ENCODE peak calls at places on chromosomes 13 and 19, in ten cellular contexts. O is GM10248; T is heart left ventricle; N is heart right ventricle; K is left ventricle myocardium inferior; B is left ventricle myocardium superior; Y is activated B cell treated with CpG ODN at 0.5 μM for 24 hours; X is stimulated activated CD4-positive, alpha-beta T cell treated with anti-CD3 and anti-CD28 coated beads, Interleukin-2, amount 100 ng/mL, for 48 hours; Z is nephron progenitor cell; L is esophagus squamous epithelium. V is an unnamed sample.

GRCh38 chr13:73520566-73521290 is 461.9 kb downstream of the KLF5 start:
- DNase-seq in O (no peak), T (no peak), N (no peak), K (no peak), B (no peak), Y (no peak), X (no peak), Z (no peak), L (no peak), V (no peak)

GRCh38 chr13:51838235-51838846 is 6.6 kb downstream of the TMEM272 start:
- DNase-seq in O (no peak), T (no peak), N (no peak), K (no peak), B (no peak), Y (no peak), X (no peak), Z (no peak), L (no peak), V (no peak)

GRCh38 chr13:102317593-102317992 is 84.3 kb downstream of the FGF14 start:
- DNase-seq in O (no peak), T (peak; percentile 89), N (peak; percentile 92), K (peak; percentile 87), B (peak; percentile 88), Y (no peak), X (no peak), Z (no peak), L (no peak), V (no peak)

GRCh38 chr13:32318072-32318471 is 2.8 kb downstream of the BRCA2 start:
- DNase-seq in O (no peak), T (no peak), N (no peak), K (no peak), B (no peak), Y (no peak), X (no peak), Z (no peak), L (no peak), V (no peak)

GRCh38 chr19:15702590-15702930 is 25.3 kb upstream of the OR10H2 start:
- DNase-seq in O (no peak), T (peak; percentile 80), N (peak; percentile 83), K (peak; percentile 79), B (peak; percentile 87), Y (no peak), X (peak; percentile 3), Z (no peak), L (peak; percentile 38), V (no peak)

GRCh38 chr13:93190006-93190405 is 36.6 kb upstream of the GPC6 start:
- DNase-seq in O (no peak), T (no peak), N (no peak), K (no peak), B (no peak), Y (no peak), X (no peak), Z (no peak), L (no peak), V (no peak)

GRCh38 chr13:46633416-46633815 is 80.4 kb downstream of the LRCH1 start:
- DNase-seq in O (no peak), T (no peak), N (no peak), K (no peak), B (no peak), Y (no peak), X (no peak), Z (no peak), L (no peak), V (no peak)

GRCh38 chr13:109974354-109974753 is 188.0 kb upstream of the IRS2 start:
- DNase-seq in O (no peak), T (no peak), N (no peak), K (no peak), B (no peak), Y (no peak), X (no peak), Z (no peak), L (no peak), V (no peak)

GRCh38 chr19:14798760-14799159 is 20.4 kb upstream of the ADGRE2 start:
- DNase-seq in O (no peak), T (no peak), N (no peak), K (no peak), B (no peak), Y (no peak), X (no peak), Z (no peak), L (no peak), V (no peak)

GRCh38 chr19:33449799-33450198 is 71.8 kb downstream of the PEPD start:
- DNase-seq in O (no peak), T (no peak), N (no peak), K (no peak), B (no peak), Y (no peak), X (no peak), Z (no peak), L (no peak), V (no peak)

GRCh38 chr19:29579308-29579910 is 26.7 kb upstream of the POP4 start:
- DNase-seq in O (no peak), T (no peak), N (no peak), K (no peak), B (no peak), Y (no peak), X (no peak), Z (no peak), L (no peak), V (no peak)